ENCODE peak calls at places on chromosomes 1 and 21, in four cellular contexts. R is endothelial cell of umbilical vein, W is sigmoid colon, A is spleen. T is an unnamed sample. For H3K4me1, the result is how much of the 10 kb centered on the place peaks cover.

GRCh38 chr1:187033721-187034120 is 205.0 kb downstream of the PLA2G4A start:
- DNase-seq in R (no peak), W (no peak), A (no peak), T (no peak)

GRCh38 chr1:35345439-35345981 is 77.0 kb downstream of the ZMYM4 start:
- DNase-seq in R (no peak), W (no peak), A (no peak), T (no peak)

GRCh38 chr1:53024117-53024516 is 37.9 kb upstream of the PODN start:
- DNase-seq in R (no peak), W (no peak), A (no peak), T (no peak)

GRCh38 chr1:51956528-51957509 is 33.7 kb downstream of the RAB3B start:
- DNase-seq in R (peak), W (no peak), A (no peak), T (no peak)

GRCh38 chr1:151989131-151989868 is 4.4 kb downstream of the S100A10 start:
- DNase-seq in R (peak), W (peak), A (no peak), T (peak)

GRCh38 chr21:40964691-40965090 is 117.7 kb upstream of the DSCAM start:
- DNase-seq in R (no peak), W (no peak), A (no peak), T (no peak)

GRCh38 chr1:48194801-48195200 is 27.7 kb upstream of the SLC5A9 start:
- DNase-seq in R (no peak), W (no peak), A (no peak), T (no peak)

GRCh38 chr1:98662354-98662665 is 789 bp downstream of the SNX7 start:
- DNase-seq in R (no peak), W (no peak), A (no peak), T (no peak)

GRCh38 chr1:44243782-44244495 is 30.7 kb downstream of the DMAP1 start:
- DNase-seq in R (no peak), W (peak), A (no peak), T (peak)

GRCh38 chr1:199218065-199218464 is 579.2 kb downstream of the PTPRC start:
- DNase-seq in R (no peak), W (no peak), A (peak), T (no peak)

GRCh38 chr1:36172983-36173382 is 17.0 kb downstream of the MAP7D1 start:
- DNase-seq in R (peak), W (no peak), A (no peak), T (no peak)

GRCh38 chr1:30738040-30738441 is 14.7 kb upstream of the MATN1 start:
- DNase-seq in R (no peak), W (no peak), A (no peak), T (no peak)

GRCh38 chr1:231170875-231171274 is 9.0 kb downstream of the TRIM67 start:
- DNase-seq in R (no peak), W (no peak), A (no peak), T (no peak)

GRCh38 chr1:39653546-39654031 is 14.1 kb upstream of the HEYL start:
- DNase-seq in R (peak), W (peak), A (peak), T (peak)

GRCh38 chr1:151371340-151371739 is 1.2 kb downstream of the SELENBP1 start:
- DNase-seq in R (no peak), W (peak), A (no peak), T (peak)

GRCh38 chr1:98053471-98054366 is 132.9 kb upstream of the DPYD start:
- DNase-seq in R (peak), W (peak), A (peak), T (peak)

GRCh38 chr1:17030186-17030585 is 18.5 kb upstream of the ATP13A2 start:
- DNase-seq in R (no peak), W (no peak), A (no peak), T (no peak)

GRCh38 chr1:203317429-203318228 is 12.3 kb downstream of the BTG2 start:
- DNase-seq in R (no peak), W (peak), A (no peak), T (no peak)

GRCh38 chr1:24849653-24850295 is 80.3 kb downstream of the RUNX3 start:
- DNase-seq in R (peak), W (peak), A (no peak), T (peak)

GRCh38 chr1:181445436-181445835 is 37.9 kb upstream of the CACNA1E start:
- DNase-seq in R (no peak), W (no peak), A (no peak), T (no peak)

GRCh38 chr1:194014004-194014403 is 827.6 kb upstream of the B3GALT2 start:
- DNase-seq in R (peak), W (no peak), A (no peak), T (no peak)

GRCh38 chr1:5967351-5968160 is 24.7 kb downstream of the NPHP4 start:
- DNase-seq in R (no peak), W (peak), A (no peak), T (no peak)

GRCh38 chr21:42921912-42922311 is 3.5 kb downstream of the ERVH48-1 start:
- DNase-seq in R (no peak), W (no peak), A (no peak), T (no peak)

GRCh38 chr1:246113555-246114095 is 393.5 kb downstream of the SMYD3 start:
- DNase-seq in R (peak), W (no peak), A (no peak), T (no peak)

GRCh38 chr1:246108278-246108925 is 398.7 kb downstream of the SMYD3 start:
- DNase-seq in R (no peak), W (no peak), A (no peak), T (no peak)

GRCh38 chr1:246111570-246111969 is 395.5 kb downstream of the SMYD3 start:
- DNase-seq in R (no peak), W (no peak), A (no peak), T (no peak)

GRCh38 chr1:246107516-246108277 is 399.4 kb downstream of the SMYD3 start:
- DNase-seq in R (peak), W (no peak), A (no peak), T (no peak)

GRCh38 chr1:246110343-246111219 is 396.5 kb downstream of the SMYD3 start:
- DNase-seq in R (no peak), W (peak), A (no peak), T (peak)
- H3K4me1 ChIP-seq in R (under half), W (under half), A (under half), T (under half)

GRCh38 chr1:147084273-147085096 is 87.8 kb downstream of the PRKAB2 start:
- DNase-seq in R (peak), W (peak), A (peak), T (peak)
- TF ChIP-seq POLR2A in R (peak), W (no peak), A (no peak), T (peak)

GRCh38 chr1:115463347-115463746 is 125.3 kb upstream of the NGF start:
- DNase-seq in R (no peak), W (no peak), A (no peak), T (no peak)

GRCh38 chr1:115458426-115459114 is 120.5 kb upstream of the NGF start:
- DNase-seq in R (no peak), W (no peak), A (no peak), T (no peak)

GRCh38 chr1:115462677-115463076 is 124.6 kb upstream of the NGF start:
- DNase-seq in R (no peak), W (no peak), A (no peak), T (no peak)

GRCh38 chr1:115459161-115459560 is 121.1 kb upstream of the NGF start:
- DNase-seq in R (no peak), W (no peak), A (no peak), T (no peak)

DNA sequence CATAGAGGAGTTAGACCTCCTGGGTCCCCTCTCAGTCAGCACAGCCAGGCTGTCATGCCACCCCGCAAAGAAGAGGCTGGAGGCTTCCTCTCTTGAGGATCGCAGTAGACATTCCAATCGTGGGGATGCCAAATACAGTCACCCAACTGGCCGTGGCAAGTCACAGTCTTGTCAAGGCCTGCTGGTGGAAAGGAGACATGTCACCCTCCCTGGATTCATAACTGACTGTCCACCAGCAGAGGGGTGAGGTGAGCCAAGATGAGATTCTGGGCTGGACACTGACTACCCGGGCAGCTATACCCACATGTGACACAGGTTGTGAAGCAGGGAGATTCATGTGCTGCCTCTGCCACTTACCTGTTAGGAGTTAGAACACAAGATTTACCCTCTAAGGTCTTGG is 123.5 kb upstream of the NGF start:
- DNase-seq in R (no peak), W (no peak), A (no peak), T (no peak)
- TF ChIP-seq POLR2AphosphoS5 in R (no peak), W (no peak), A (no peak), T (no peak)

GRCh38 chr1:55974714-55975441 is 604.5 kb downstream of the PLPP3 start:
- DNase-seq in R (peak), W (no peak), A (no peak), T (no peak)

GRCh38 chr1:55969322-55969721 is 610.0 kb downstream of the PLPP3 start:
- DNase-seq in R (no peak), W (no peak), A (no peak), T (no peak)

GRCh38 chr1:55965981-55966461 is 613.3 kb downstream of the PLPP3 start:
- DNase-seq in R (no peak), W (no peak), A (no peak), T (no peak)

DNA sequence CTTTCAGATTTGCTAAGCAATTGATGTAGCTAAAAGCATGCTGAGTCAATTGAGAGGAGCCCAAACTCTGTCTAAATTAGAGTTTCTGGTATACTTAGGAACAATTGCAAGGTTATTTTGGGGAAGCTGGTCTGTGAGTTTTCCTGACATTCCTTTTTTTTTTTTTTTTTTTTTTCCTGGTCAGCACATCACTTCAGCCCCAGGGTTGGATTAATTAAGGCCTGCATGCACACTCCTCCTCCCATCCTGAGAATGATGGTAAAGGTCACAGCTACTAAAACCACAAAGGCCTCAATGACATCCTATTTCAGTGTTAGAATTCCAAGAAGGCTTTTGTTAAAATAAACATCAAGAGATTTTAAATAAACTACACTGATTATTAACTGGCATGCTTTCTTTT is 608.7 kb downstream of the PLPP3 start:
- DNase-seq in R (no peak), W (no peak), A (no peak), T (no peak)
- H3K4me1 ChIP-seq in R (under half), W (under half), A (under half), T (under half)